ENCODE peak calls at places on chromosomes 11 and 22, in eight cellular contexts. One of them, this sample, is unnamed.

GRCh38 chr11:64800633-64801464 is 2.2 kb downstream of the MAP4K2 start:
- DNase-seq in stimulated activated CD4-positive, alpha-beta T cell treated with anti-CD3 and anti-CD28 coated beads, Interleukin-2, amount 100 ng/mL, for 24 hours: no peak
- DNase-seq in uterus: no peak
- DNase-seq in DMS153: no peak
- DNase-seq in astrocyte of the spinal cord: no peak
- DNase-seq in cardiac fibroblast: no peak
- DNase-seq in right lobe of liver: no peak
- DNase-seq in endothelial cell: no peak
- DNase-seq in this sample: no peak

GRCh38 chr22:35467788-35468187 is 67.8 kb downstream of the MCM5 start:
- DNase-seq in stimulated activated CD4-positive, alpha-beta T cell treated with anti-CD3 and anti-CD28 coated beads, Interleukin-2, amount 100 ng/mL, for 24 hours: no peak
- DNase-seq in uterus: peak
- DNase-seq in DMS153: peak
- DNase-seq in astrocyte of the spinal cord: peak
- DNase-seq in cardiac fibroblast: peak
- DNase-seq in right lobe of liver: peak
- DNase-seq in endothelial cell: peak
- DNase-seq in this sample: no peak

GRCh38 chr11:127521413-127521812 is 520.8 kb upstream of the KIRREL3 start:
- DNase-seq in stimulated activated CD4-positive, alpha-beta T cell treated with anti-CD3 and anti-CD28 coated beads, Interleukin-2, amount 100 ng/mL, for 24 hours: no peak
- DNase-seq in uterus: no peak
- DNase-seq in DMS153: no peak
- DNase-seq in astrocyte of the spinal cord: peak
- DNase-seq in cardiac fibroblast: no peak
- DNase-seq in right lobe of liver: no peak
- DNase-seq in endothelial cell: no peak
- DNase-seq in this sample: no peak

GRCh38 chr11:35035894-35036408 is 103.0 kb upstream of the CD44 start:
- DNase-seq in stimulated activated CD4-positive, alpha-beta T cell treated with anti-CD3 and anti-CD28 coated beads, Interleukin-2, amount 100 ng/mL, for 24 hours: no peak
- DNase-seq in uterus: no peak
- DNase-seq in DMS153: peak
- DNase-seq in astrocyte of the spinal cord: peak
- DNase-seq in cardiac fibroblast: peak
- DNase-seq in right lobe of liver: no peak
- DNase-seq in endothelial cell: no peak
- DNase-seq in this sample: no peak

GRCh38 chr11:114886644-114887259 is 208.4 kb downstream of the NXPE2 start:
- DNase-seq in stimulated activated CD4-positive, alpha-beta T cell treated with anti-CD3 and anti-CD28 coated beads, Interleukin-2, amount 100 ng/mL, for 24 hours: no peak
- DNase-seq in uterus: no peak
- DNase-seq in DMS153: no peak
- DNase-seq in astrocyte of the spinal cord: no peak
- DNase-seq in cardiac fibroblast: no peak
- DNase-seq in right lobe of liver: no peak
- DNase-seq in endothelial cell: no peak
- DNase-seq in this sample: no peak

GRCh38 chr11:118263694-118264567 is at the start of gene MPZL2:
- DNase-seq in stimulated activated CD4-positive, alpha-beta T cell treated with anti-CD3 and anti-CD28 coated beads, Interleukin-2, amount 100 ng/mL, for 24 hours: peak
- DNase-seq in uterus: no peak
- DNase-seq in DMS153: peak
- DNase-seq in astrocyte of the spinal cord: no peak
- DNase-seq in cardiac fibroblast: no peak
- DNase-seq in right lobe of liver: peak
- DNase-seq in endothelial cell: peak
- DNase-seq in this sample: no peak

GRCh38 chr11:56932572-56933235 is 56.0 kb upstream of the OR5AK2 start:
- DNase-seq in stimulated activated CD4-positive, alpha-beta T cell treated with anti-CD3 and anti-CD28 coated beads, Interleukin-2, amount 100 ng/mL, for 24 hours: no peak
- DNase-seq in uterus: no peak
- DNase-seq in DMS153: peak
- DNase-seq in astrocyte of the spinal cord: peak
- DNase-seq in cardiac fibroblast: peak
- DNase-seq in right lobe of liver: no peak
- DNase-seq in endothelial cell: no peak
- DNase-seq in this sample: no peak

GRCh38 chr22:49934891-49935557 is 16.6 kb downstream of the CRELD2 start:
- DNase-seq in stimulated activated CD4-positive, alpha-beta T cell treated with anti-CD3 and anti-CD28 coated beads, Interleukin-2, amount 100 ng/mL, for 24 hours: peak
- DNase-seq in uterus: peak
- DNase-seq in DMS153: peak
- DNase-seq in astrocyte of the spinal cord: peak
- DNase-seq in cardiac fibroblast: peak
- DNase-seq in right lobe of liver: peak
- DNase-seq in endothelial cell: peak
- DNase-seq in this sample: peak

GRCh38 chr11:1308745-1309497 is 511 bp downstream of the TOLLIP start:
- DNase-seq in stimulated activated CD4-positive, alpha-beta T cell treated with anti-CD3 and anti-CD28 coated beads, Interleukin-2, amount 100 ng/mL, for 24 hours: peak
- DNase-seq in uterus: no peak
- DNase-seq in DMS153: no peak
- DNase-seq in astrocyte of the spinal cord: no peak
- DNase-seq in cardiac fibroblast: peak
- DNase-seq in right lobe of liver: peak
- DNase-seq in endothelial cell: no peak
- DNase-seq in this sample: no peak

This sample was measured in activated T-helper 2 cell treated with anti-CD3 and anti-CD28 coated beads, Interferon-gamma antibody, Interleukin-2, Interleukin-4, amounts not matched to agents 10 μg/mL and 5 μg/mL and 100 μg/mL, durations not matched to agents 14 hours and 24 hours and 36 hours.